ENCODE peak calls at places on chromosomes 13 and 19, in eight cellular contexts. V is ascending aorta; S is H9; F is upper lobe of right lung; W is Peyer's patch; R is tibial artery; B is fibroblast of lung; G is CD4-positive, alpha-beta T cell. T is an unnamed sample.

GRCh38 chr13:109412232-109412935 is 374.0 kb downstream of the IRS2 start:
- DNase-seq in V (no peak), S (peak), F (no peak), W (peak), R (no peak), B (peak), G (no peak), T (no peak)

GRCh38 chr19:4391701-4392543 is 8.4 kb downstream of the SH3GL1 start:
- DNase-seq in V (peak), S (no peak), F (no peak), W (peak), R (no peak), B (peak), G (no peak), T (no peak)

GRCh38 chr19:5360003-5360820 is 19.6 kb upstream of the PTPRS start:
- DNase-seq in V (no peak), S (no peak), F (no peak), W (no peak), R (no peak), B (no peak), G (no peak), T (no peak)

GRCh38 chr19:3122512-3122870 is 13.3 kb upstream of the GNA15 start:
- DNase-seq in V (no peak), S (no peak), F (no peak), W (no peak), R (no peak), B (no peak), G (no peak), T (no peak)

GRCh38 chr19:5024282-5024681 is 55.4 kb downstream of the KDM4B start:
- DNase-seq in V (no peak), S (no peak), F (no peak), W (no peak), R (no peak), B (no peak), G (no peak), T (no peak)

GRCh38 chr13:44237276-44237767 is 136.3 kb upstream of the SERP2 start:
- DNase-seq in V (peak), S (no peak), F (no peak), W (peak), R (peak), B (peak), G (no peak), T (peak)

GRCh38 chr19:19110410-19111137 is 27.7 kb downstream of the TMEM161A start:
- DNase-seq in V (no peak), S (peak), F (no peak), W (no peak), R (no peak), B (no peak), G (peak), T (peak)

GRCh38 chr19:55082023-55082851 is 6.6 kb downstream of the EPS8L1 start:
- DNase-seq in V (no peak), S (peak), F (no peak), W (no peak), R (no peak), B (peak), G (no peak), T (no peak)

GRCh38 chr13:109945206-109945960 is 159.0 kb upstream of the IRS2 start:
- DNase-seq in V (no peak), S (no peak), F (no peak), W (no peak), R (no peak), B (peak), G (no peak), T (no peak)

GRCh38 chr13:51359352-51359751 is 19.9 kb downstream of the SERPINE3 start:
- DNase-seq in V (no peak), S (no peak), F (no peak), W (no peak), R (no peak), B (no peak), G (no peak), T (no peak)

GRCh38 chr13:112895521-112896465 is 73.2 kb upstream of the MCF2L start:
- DNase-seq in V (no peak), S (no peak), F (no peak), W (no peak), R (no peak), B (no peak), G (no peak), T (no peak)

GRCh38 chr19:4327252-4327876 is 11.3 kb downstream of the STAP2 start:
- DNase-seq in V (peak), S (peak), F (peak), W (peak), R (peak), B (peak), G (peak), T (peak)

GRCh38 chr19:737591-738093 is 13.3 kb upstream of the MISP start:
- DNase-seq in V (no peak), S (peak), F (no peak), W (peak), R (no peak), B (peak), G (peak), T (no peak)

GRCh38 chr19:44718441-44719261 is 19.7 kb downstream of the CEACAM16 start:
- DNase-seq in V (peak), S (peak), F (peak), W (peak), R (peak), B (peak), G (no peak), T (no peak)

GRCh38 chr19:18135712-18136584 is 17.0 kb upstream of the PIK3R2 start:
- DNase-seq in V (no peak), S (no peak), F (no peak), W (peak), R (no peak), B (no peak), G (no peak), T (no peak)

GRCh38 chr13:59837101-59837500 is 326.6 kb downstream of the DIAPH3 start:
- DNase-seq in V (no peak), S (no peak), F (no peak), W (no peak), R (no peak), B (no peak), G (no peak), T (no peak)

GRCh38 chr19:36013280-36014028 is 559 bp downstream of the ALKBH6 start:
- DNase-seq in V (no peak), S (no peak), F (no peak), W (no peak), R (no peak), B (no peak), G (no peak), T (no peak)
- TF ChIP-seq CTCF in V (no peak), S (no peak), F (no peak), W (no peak), R (no peak), B (no peak), G (no peak), T (no peak)

GRCh38 chr13:80242728-80243427 is 98.0 kb downstream of the SPRY2 start:
- DNase-seq in V (no peak), S (no peak), F (no peak), W (no peak), R (no peak), B (no peak), G (no peak), T (no peak)

GRCh38 chr13:80239571-80240255 is 101.2 kb downstream of the SPRY2 start:
- DNase-seq in V (no peak), S (no peak), F (no peak), W (no peak), R (no peak), B (no peak), G (no peak), T (no peak)

GRCh38 chr13:80244574-80244973 is 96.4 kb downstream of the SPRY2 start:
- DNase-seq in V (no peak), S (no peak), F (no peak), W (no peak), R (no peak), B (no peak), G (no peak), T (no peak)

GRCh38 chr13:80249906-80250513 is 90.9 kb downstream of the SPRY2 start:
- DNase-seq in V (no peak), S (no peak), F (no peak), W (no peak), R (no peak), B (no peak), G (no peak), T (no peak)

GRCh38 chr13:80245162-80245733 is 95.7 kb downstream of the SPRY2 start:
- DNase-seq in V (no peak), S (no peak), F (no peak), W (no peak), R (no peak), B (no peak), G (no peak), T (no peak)
- H3K27ac ChIP-seq in V (no peak), S (no peak), F (no peak), W (no peak), R (no peak), B (no peak), G (no peak), T (no peak)

GRCh38 chr13:39602277-39602613 is 748 bp downstream of the LHFPL6 start:
- DNase-seq in V (no peak), S (no peak), F (no peak), W (no peak), R (no peak), B (no peak), G (no peak), T (no peak)
- TF ChIP-seq CTCF in V (no peak), S (no peak), F (no peak), W (no peak), R (no peak), B (no peak), G (no peak), T (peak)

DNA sequence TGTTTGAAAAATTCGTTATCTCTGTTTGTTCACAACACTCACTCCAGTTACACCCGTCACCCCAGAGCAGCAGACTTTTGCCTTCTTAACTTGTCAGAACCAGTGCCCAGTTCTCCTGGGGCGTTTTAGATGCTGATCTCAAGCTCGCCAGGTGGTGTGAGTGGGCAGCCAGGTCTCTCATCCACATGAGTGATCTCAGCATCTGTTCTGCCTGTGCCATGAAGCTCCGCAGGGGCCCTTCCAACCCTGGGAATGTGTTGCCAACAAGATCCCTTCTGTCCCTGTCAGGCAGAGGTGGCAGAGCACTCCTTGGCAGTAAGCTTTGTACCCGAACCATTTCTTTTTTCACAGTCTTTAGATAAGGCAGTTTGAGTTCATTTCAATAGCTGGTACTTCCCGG is 896.5 kb downstream of the UQCRFS1 start:
- DNase-seq in V (no peak), S (no peak), F (no peak), W (no peak), R (no peak), B (no peak), G (no peak), T (no peak)
- H3K27ac ChIP-seq in V (no peak), S (no peak), F (no peak), W (no peak), R (no peak), B (no peak), G (no peak), T (no peak)

DNA sequence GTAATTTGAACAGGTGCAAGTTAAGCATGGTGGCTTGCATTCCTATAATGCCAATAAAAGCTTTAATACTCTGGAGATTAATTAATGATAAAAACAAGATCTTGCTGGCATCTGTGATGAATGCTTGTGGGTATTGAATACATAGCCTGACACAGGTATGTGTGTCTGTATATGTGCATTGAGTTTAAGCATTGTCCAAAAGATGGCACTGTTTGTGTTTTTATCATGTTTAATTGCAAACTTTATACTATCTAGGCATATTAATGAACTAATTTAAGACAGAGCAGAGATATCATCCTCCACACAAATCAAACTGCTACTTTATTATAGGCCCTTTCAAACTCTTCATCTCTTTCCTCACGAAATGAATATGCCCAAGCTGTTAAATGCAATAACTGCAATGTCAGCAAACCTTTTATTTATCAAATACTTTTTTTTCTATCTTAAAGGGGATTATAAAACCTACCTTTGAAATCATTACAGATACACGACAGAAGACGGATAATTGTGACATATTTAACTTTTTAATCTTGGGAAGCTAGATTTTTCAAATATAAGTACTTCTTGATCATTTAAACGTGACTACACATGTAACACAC is 86.5 kb downstream of the TNFSF11 start:
- DNase-seq in V (no peak), S (no peak), F (no peak), W (no peak), R (no peak), B (peak), G (no peak), T (no peak)
- TF ChIP-seq CTCF in V (no peak), S (no peak), F (peak), W (no peak), R (no peak), B (peak), G (no peak), T (no peak)

DNA sequence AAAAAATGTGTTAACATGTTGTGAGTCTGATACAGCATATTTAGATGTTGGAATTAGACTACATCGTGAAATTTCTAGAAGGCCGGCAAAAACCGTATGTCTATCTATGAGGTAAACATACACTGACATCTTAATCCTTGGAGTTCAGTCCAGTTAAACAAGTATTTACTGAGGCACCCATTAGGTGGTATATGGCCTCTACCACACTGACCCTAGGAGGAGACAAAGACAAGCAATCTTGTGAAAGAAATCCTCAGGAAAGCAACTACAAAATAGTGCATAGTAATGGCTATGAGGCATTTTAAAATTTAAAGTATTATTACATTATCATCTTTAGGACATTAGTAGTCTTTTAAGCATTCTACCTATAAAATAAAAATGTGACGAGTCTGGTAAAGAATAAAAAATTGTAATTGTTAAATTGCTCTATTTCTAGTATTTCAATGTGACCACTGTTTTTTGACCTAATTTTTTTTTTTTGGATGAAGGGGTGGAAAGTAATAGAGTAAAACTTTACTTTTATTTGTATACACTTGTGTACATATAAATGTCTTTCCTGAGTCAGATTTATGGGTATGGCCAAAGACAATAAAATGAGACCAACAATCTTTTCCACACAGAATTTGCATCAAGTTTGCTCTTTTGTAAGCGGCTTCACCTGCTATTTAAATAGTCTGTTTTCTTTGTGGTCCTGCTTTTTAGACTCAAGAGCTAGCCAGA is 50.5 kb downstream of the KATNAL1 start:
- DNase-seq in V (no peak), S (no peak), F (no peak), W (no peak), R (no peak), B (peak), G (no peak), T (no peak)
- H3K27ac ChIP-seq in V (no peak), S (no peak), F (no peak), W (no peak), R (peak), B (no peak), G (no peak), T (peak)

T was measured in coronary artery.